ENCODE peak calls at places on chromosomes 6 and 20, in four cellular contexts. F is body of pancreas, S is right atrium auricular region, B is cardiac muscle cell. T is an unnamed sample.
A peak's percentile ranks its signal among the peaks of the same experiment; 100 is the strongest.

GRCh38 chr6:13370623-13371022 is 42.3 kb upstream of the TBC1D7 start:
- DNase-seq in F (no peak), S (no peak), B (no peak), T (peak; percentile 86)

GRCh38 chr20:58719258-58719657 is 26.7 kb downstream of the NPEPL1 start:
- DNase-seq in F (no peak), S (peak; percentile 32), B (no peak), T (no peak)

GRCh38 chr6:163427498-163428254 is 13.2 kb downstream of the QKI start:
- DNase-seq in F (no peak), S (no peak), B (peak; percentile 91), T (no peak)

GRCh38 chr20:47351643-47352331 is 4.7 kb downstream of the ZMYND8 start:
- DNase-seq in F (no peak), S (no peak), B (no peak), T (no peak)

GRCh38 chr6:22880686-22881433 is 311.5 kb downstream of the HDGFL1 start:
- DNase-seq in F (no peak), S (no peak), B (peak; percentile 95), T (peak; percentile 94)

GRCh38 chr20:39245685-39246311 is 283.7 kb downstream of the DHX35 start:
- DNase-seq in F (no peak), S (no peak), B (no peak), T (no peak)

GRCh38 chr6:14272111-14273085 is 154.8 kb downstream of the CD83 start:
- DNase-seq in F (no peak), S (no peak), B (no peak), T (peak; percentile 93)

GRCh38 chr6:50712291-50712690 is 1.0 kb upstream of the TFAP2D start:
- DNase-seq in F (no peak), S (no peak), B (no peak), T (no peak)

GRCh38 chr20:58209652-58210397 is 18.6 kb downstream of the ANKRD60 start:
- DNase-seq in F (peak; percentile 87), S (peak; percentile 84), B (peak; percentile 79), T (no peak)

GRCh38 chr6:128271527-128271926 is 248.9 kb downstream of the PTPRK start:
- DNase-seq in F (no peak), S (no peak), B (peak; percentile 35), T (no peak)

GRCh38 chr6:36724514-36725385 is 27.1 kb downstream of the RAB44 start:
- DNase-seq in F (peak; percentile 92), S (peak; percentile 75), B (peak; percentile 77), T (peak; percentile 59)

GRCh38 chr20:47815866-47816265 is 30.6 kb upstream of the SULF2 start:
- DNase-seq in F (no peak), S (no peak), B (no peak), T (no peak)

GRCh38 chr20:22418738-22419137 is 165.6 kb downstream of the FOXA2 start:
- DNase-seq in F (peak; percentile 26), S (no peak), B (no peak), T (no peak)

GRCh38 chr6:106513813-106514212 is 115.5 kb downstream of the RTN4IP1 start:
- DNase-seq in F (no peak), S (no peak), B (no peak), T (no peak)

GRCh38 chr6:106512048-106512957 is 117.0 kb downstream of the RTN4IP1 start:
- DNase-seq in F (peak; percentile 78), S (no peak), B (peak; percentile 44), T (peak; percentile 58)

GRCh38 chr6:106516629-106517028 is 112.7 kb downstream of the RTN4IP1 start:
- DNase-seq in F (no peak), S (no peak), B (no peak), T (no peak)

GRCh38 chr6:106512958-106513480 is 116.3 kb downstream of the RTN4IP1 start:
- DNase-seq in F (no peak), S (no peak), B (no peak), T (no peak)

DNA sequence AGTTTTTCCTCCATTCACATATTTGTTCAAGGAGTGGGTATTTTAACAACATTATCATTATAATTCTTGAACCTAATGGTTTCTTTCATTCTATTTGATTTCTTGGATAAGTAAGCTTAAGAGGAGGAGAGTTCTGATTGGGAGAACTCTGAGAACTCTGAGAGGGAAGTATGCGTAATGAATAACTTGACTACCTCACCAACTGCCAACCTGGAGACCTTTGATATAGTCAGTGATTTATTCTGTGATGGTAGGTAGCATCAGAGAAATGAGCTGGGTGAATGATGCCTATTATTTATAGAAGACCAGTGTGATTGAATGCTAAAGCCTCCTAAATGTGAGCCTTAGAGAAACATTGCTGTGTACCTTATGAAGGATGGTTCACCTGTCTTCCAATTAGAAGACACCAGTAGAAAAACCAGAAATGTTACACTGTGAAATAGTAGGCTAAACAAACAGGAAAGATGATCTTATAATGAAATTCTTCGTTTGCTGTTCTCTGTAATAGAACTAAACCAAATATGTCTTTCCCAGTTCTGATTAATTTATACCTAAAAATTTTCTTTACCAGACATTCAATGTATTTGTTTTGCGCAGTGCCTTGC is 114.9 kb downstream of the RTN4IP1 start:
- DNase-seq in F (no peak), S (no peak), B (no peak), T (peak; percentile 60)
- H3K27ac ChIP-seq in F (peak overlapping the region; percentile 95), S (no peak overlapping the region), B (no peak overlapping the region), T (peak overlapping the region; percentile 84)

DNA sequence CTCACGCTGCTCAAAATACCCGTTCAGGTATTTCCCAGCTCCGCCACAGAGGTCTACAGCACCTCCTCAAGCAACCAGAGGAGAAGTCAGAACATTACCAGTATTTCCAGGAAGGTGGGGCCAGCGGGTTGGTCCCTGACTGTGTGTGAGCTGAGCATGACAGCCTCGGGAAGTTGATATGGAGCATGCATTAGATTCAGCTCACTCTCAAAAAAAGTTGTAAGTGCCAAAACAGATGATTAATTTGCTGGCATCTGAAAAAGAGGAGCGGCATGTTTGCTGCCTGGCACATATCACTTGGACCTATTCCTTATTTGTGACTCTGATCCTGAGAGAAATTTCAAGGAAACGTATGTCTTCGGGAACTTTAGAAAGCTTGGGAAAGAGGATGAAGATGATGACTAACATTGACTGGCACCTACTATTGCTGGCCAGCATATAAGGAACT is 32.3 kb downstream of the ELOVL2 start:
- DNase-seq in F (peak; percentile 65), S (no peak), B (peak; percentile 65), T (peak; percentile 63)
- TF ChIP-seq CTCF in F (peak; percentile 22), S (no peak), B (no peak), T (peak; percentile 55)

DNA sequence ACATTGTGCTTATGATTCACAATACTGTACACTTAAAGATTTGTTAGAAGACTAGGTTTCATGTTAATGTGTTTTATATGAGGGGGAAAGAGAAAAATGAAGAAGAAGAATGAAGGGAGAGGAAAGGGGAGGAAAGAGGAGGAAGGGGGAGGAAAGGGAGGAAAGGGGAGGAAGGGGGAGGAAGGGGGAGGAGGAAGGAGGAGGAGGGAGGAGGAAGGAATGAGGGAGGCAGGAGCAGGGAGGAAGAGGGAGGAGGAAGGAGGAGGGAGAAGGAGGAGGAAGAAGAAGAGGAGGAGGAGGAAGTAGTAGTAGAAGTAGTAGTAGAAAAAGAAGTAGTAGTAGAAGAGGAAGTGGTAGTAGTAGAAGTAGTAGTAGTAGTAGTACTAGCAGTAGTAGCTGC is 70.6 kb downstream of the COL21A1 start:
- DNase-seq in F (no peak), S (no peak), B (no peak), T (no peak)
- H3K4me1 ChIP-seq in F (no peaks in the 10 kb centered on the region), S (no peaks in the 10 kb centered on the region), B (no peaks in the 10 kb centered on the region), T (no peaks in the 10 kb centered on the region)

DNA sequence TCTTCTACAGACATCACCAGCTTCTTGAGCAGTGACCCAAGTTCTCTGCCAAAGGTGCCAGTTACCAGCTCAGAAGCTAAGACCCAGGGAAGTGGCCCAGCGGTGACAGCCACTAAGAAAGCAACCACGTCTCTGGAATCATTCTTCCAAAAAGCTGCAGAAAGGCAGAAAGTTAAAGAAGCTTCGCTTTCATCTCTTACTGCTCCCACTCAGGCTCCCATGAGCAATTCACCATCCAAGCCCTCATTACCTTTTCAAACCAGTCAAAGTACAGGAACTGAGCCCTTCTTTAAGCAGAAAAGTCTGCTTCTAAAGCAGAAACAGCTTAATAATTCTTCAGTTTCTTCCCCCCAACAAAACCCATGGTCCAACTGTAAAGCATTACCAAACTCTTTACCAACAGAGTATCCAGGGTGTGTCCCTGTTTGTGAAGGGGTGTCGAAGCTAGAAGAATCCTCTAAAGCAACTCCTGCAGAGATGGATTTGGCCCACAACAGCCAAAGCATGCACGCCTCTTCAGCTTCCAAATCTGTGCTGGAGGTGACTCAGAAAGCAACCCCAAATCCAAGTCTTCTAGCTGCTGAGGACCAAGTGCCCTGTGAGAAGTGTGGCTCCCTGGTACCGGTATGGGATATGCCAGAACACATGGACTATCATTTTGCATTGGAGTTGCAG is 15.2 kb downstream of the GTPBP2 start:
- DNase-seq in F (no peak), S (no peak), B (no peak), T (no peak)
- H3K27ac ChIP-seq in F (no peak overlapping the region), S (no peak overlapping the region), B (no peak overlapping the region), T (no peak overlapping the region)

GRCh38 chr6:121305957-121306607 is 28.2 kb downstream of the TBC1D32 start:
- DNase-seq in F (no peak), S (no peak), B (peak; percentile 62), T (peak; percentile 37)
- TF ChIP-seq CTCF in F (peak; percentile 67), S (no peak), B (peak; percentile 57), T (peak; percentile 81)

GRCh38 chr6:146985111-146985510 is 219.1 kb upstream of the STXBP5 start:
- DNase-seq in F (no peak), S (no peak), B (no peak), T (no peak)
- H3K4me1 ChIP-seq in F (no peaks in the 10 kb centered on the region), S (no peaks in the 10 kb centered on the region), B (peaks cover 4% of the 10 kb centered on the region), T (peaks cover under 1% of the 10 kb centered on the region)

DNA sequence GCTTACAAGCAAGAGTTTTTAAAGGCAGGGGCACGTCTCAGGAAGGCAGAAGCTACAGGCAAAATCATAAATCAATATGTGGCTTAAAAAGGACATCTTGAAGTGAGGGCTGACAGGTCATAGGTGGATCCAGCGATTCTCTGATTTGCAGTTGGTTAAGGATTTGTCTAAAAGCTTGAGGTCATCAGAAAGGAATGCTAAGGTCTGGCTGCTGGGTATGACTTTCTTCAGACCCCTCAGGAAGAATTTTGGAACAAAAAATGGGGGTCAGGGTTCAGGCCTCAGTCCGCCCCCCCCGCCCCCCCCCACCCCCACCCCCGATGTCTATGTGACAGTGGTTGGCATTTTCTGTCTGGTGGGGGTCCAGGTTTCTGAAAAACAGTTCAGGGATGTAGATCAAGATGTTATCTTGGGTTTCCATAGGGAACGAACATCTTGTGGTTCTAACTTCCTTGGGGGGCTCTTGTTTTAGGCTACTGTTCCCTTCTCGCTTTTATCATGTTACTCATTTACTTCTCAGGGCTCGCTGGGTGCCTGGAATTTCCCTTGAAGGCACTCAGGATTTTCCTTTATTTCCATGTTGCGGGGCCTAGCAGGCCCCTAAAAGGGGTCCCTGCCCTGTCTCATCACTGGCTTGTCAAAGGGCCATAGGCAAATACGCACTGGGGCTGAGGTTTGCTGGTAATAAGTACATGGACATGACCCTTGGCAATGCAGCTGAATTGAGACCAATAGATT is 262.1 kb downstream of the CDH4 start:
- DNase-seq in F (no peak), S (no peak), B (no peak), T (no peak)
- H3K27ac ChIP-seq in F (no peak overlapping the region), S (no peak overlapping the region), B (no peak overlapping the region), T (no peak overlapping the region)

DNA sequence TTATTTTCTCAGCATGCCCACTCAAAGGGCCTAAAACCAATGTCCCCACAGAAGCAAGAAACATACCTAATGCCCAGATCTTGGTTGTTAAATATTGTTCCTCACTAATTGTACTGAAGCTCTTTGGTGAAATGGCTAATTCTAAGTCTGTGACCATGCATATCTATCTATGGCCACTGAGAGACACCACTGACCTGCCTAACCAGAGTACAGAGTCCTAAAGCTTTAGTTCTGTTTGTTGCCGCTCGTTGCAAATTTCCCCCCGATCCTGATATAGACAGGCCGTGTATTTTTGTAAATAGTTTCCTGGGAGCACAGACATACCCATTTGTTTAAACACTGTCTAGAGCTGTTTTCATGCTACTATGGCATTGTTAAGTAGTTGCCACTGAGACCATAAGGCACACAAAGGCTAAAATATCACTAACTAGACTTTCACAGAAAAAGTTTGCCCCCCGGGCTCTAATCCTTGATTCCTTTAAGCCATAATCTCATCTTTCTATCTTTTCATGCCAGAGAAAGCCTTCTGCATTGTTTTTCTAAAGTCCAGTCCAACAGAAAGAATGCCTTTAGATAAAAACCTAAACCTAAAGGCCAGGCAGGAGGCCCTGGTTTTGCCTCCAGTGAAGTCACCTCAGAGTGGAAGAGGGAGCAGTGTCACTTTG is 48.7 kb downstream of the DNAAF9 start:
- DNase-seq in F (no peak), S (no peak), B (no peak), T (no peak)
- TF ChIP-seq CTCF in F (peak; percentile 18), S (no peak), B (no peak), T (no peak)

T was measured in foreskin keratinocyte.